ENCODE peak calls at places on chromosomes 5 and 9, in seven cellular contexts. R is KBM-7, U is type B pancreatic cell, V is lung, E is NCI-H1436 treated with DMSO at 0.1 percent for 48 hours, I is T-helper 2 cell, Q is iPS DF 6.9. P is an unnamed sample.

GRCh38 chr9:886886-887285 is 45.4 kb downstream of the DMRT1 start:
- DNase-seq in U (no peak), Q (no peak), I (no peak), R (no peak), E (no peak), V (no peak), P (no peak)

GRCh38 chr9:110180713-110181434 is 27.1 kb downstream of the C9orf152 start:
- DNase-seq in Q (no peak), I (no peak), R (no peak), E (no peak), U (no peak), V (no peak), P (no peak)

GRCh38 chr5:32852535-32852934 is 141.4 kb downstream of the NPR3 start:
- DNase-seq in Q (peak; percentile 45), U (no peak), R (peak; percentile 65), V (no peak), E (no peak), I (no peak), P (no peak)

GRCh38 chr9:36560813-36561212 is 11.9 kb upstream of the MELK start:
- DNase-seq in V (no peak), Q (no peak), U (no peak), E (no peak), I (no peak), R (peak; percentile 29), P (no peak)

GRCh38 chr9:90300901-90301688 is 341.5 kb downstream of the DIRAS2 start:
- DNase-seq in U (no peak), I (no peak), E (no peak), R (no peak), Q (no peak), V (no peak), P (no peak)

GRCh38 chr5:133025804-133026663 is at the start of gene ZCCHC10:
- DNase-seq in U (peak; percentile 92), R (peak; percentile 93), I (peak; percentile 87), E (peak; percentile 82), V (peak; percentile 93), Q (peak; percentile 91), P (peak; percentile 82)

GRCh38 chr9:128684065-128684324 is 5.0 kb upstream of the SET start:
- DNase-seq in U (no peak), E (no peak), R (no peak), I (no peak), V (no peak), Q (no peak), P (no peak)

GRCh38 chr9:113587471-113588031 is 124.0 kb downstream of the RGS3 start:
- DNase-seq in V (no peak), E (no peak), U (no peak), R (peak; percentile 58), I (no peak), Q (no peak), P (no peak)

GRCh38 chr9:121584421-121584820 is 67.0 kb upstream of the DAB2IP start:
- DNase-seq in U (no peak), E (no peak), V (no peak), Q (no peak), I (no peak), R (no peak), P (no peak)

GRCh38 chr9:77177894-77178794 is 810 bp downstream of the VPS13A start:
- DNase-seq in E (no peak), I (peak; percentile 40), U (no peak), V (peak; percentile 50), Q (no peak), R (peak; percentile 62), P (peak; percentile 54)

GRCh38 chr5:114581136-114581535 is 219.3 kb downstream of the KCNN2 start:
- DNase-seq in U (no peak), I (no peak), Q (peak; percentile 9), R (no peak), V (no peak), E (no peak), P (no peak)

GRCh38 chr9:35577486-35577885 is 27.6 kb upstream of the TESK1 start:
- DNase-seq in R (no peak), E (no peak), U (no peak), I (no peak), Q (no peak), V (no peak), P (no peak)

GRCh38 chr9:38706493-38706892 is 13.4 kb downstream of the FAM240B start:
- DNase-seq in U (no peak), I (no peak), Q (no peak), V (no peak), E (no peak), R (no peak), P (no peak)

GRCh38 chr9:125894566-125894965 is 147.4 kb downstream of the PBX3 start:
- DNase-seq in I (no peak), U (no peak), R (no peak), Q (no peak), E (no peak), V (no peak), P (no peak)

GRCh38 chr5:140114341-140115185 is 654 bp downstream of the PURA start:
- DNase-seq in I (peak; percentile 20), Q (no peak), V (peak; percentile 72), R (peak; percentile 78), E (no peak), U (peak; percentile 79), P (peak; percentile 29)

GRCh38 chr9:98804083-98804482 is 3.4 kb upstream of the GALNT12 start:
- DNase-seq in I (no peak), V (no peak), U (no peak), Q (no peak), R (no peak), E (no peak), P (no peak)

GRCh38 chr9:114614373-114614772 is 3.3 kb downstream of the TMEM268 start:
- DNase-seq in R (no peak), V (no peak), I (no peak), E (no peak), Q (no peak), U (no peak), P (no peak)

GRCh38 chr5:96219580-96220281 is 213.3 kb downstream of the PCSK1 start:
- DNase-seq in I (no peak), E (no peak), R (no peak), V (no peak), U (no peak), Q (no peak), P (no peak)

GRCh38 chr9:121398374-121398773 is 28.3 kb upstream of the STOM start:
- DNase-seq in E (no peak), U (no peak), R (peak; percentile 35), I (no peak), V (no peak), Q (no peak), P (peak; percentile 59)